ENCODE peak calls at places on chromosomes 2 and 18, in six cellular contexts. N is AG20443, B is SW480, S is neural progenitor cell, L is EL, V is GM12865. Q is an unnamed sample.

GRCh38 chr2:67782443-67782842 is 280.4 kb downstream of the C1D start:
- DNase-seq in N (peak), L (no peak), V (no peak), B (no peak), S (no peak), Q (no peak)

GRCh38 chr18:70260683-70261082 is 28.2 kb upstream of the SOCS6 start:
- DNase-seq in B (no peak), L (no peak), S (no peak), N (no peak), V (no peak), Q (no peak)

GRCh38 chr2:205754924-205755321 is 72.6 kb downstream of the NRP2 start:
- DNase-seq in N (peak), B (peak), V (no peak), S (peak), L (peak), Q (no peak)

GRCh38 chr2:239807568-239807967 is 217.6 kb downstream of the NDUFA10 start:
- DNase-seq in S (no peak), L (no peak), V (no peak), B (no peak), N (no peak), Q (no peak)

GRCh38 chr2:221425353-221425752 is 146.8 kb downstream of the EPHA4 start:
- DNase-seq in N (no peak), V (no peak), L (no peak), B (no peak), S (no peak), Q (no peak)

GRCh38 chr18:24089059-24089458 is 49.8 kb upstream of the CABYR start:
- DNase-seq in S (no peak), L (no peak), N (no peak), B (no peak), V (no peak), Q (no peak)

GRCh38 chr2:43937269-43937820 is 58.4 kb downstream of the LRPPRC start:
- DNase-seq in L (no peak), V (no peak), B (no peak), S (no peak), N (no peak), Q (no peak)

GRCh38 chr2:75146221-75146902 is 53.0 kb downstream of the TACR1 start:
- DNase-seq in S (peak), N (peak), L (peak), B (no peak), V (no peak), Q (no peak)

GRCh38 chr18:27860011-27860410 is 316.9 kb downstream of the CDH2 start:
- DNase-seq in L (peak), V (peak), B (no peak), S (no peak), N (no peak), Q (no peak)

GRCh38 chr2:75021672-75022071 is 63.2 kb downstream of the POLE4 start:
- DNase-seq in S (no peak), N (peak), V (no peak), L (peak), B (no peak), Q (no peak)

GRCh38 chr2:169819106-169819505 is 5.6 kb downstream of the METTL5 start:
- DNase-seq in N (no peak), V (no peak), L (no peak), S (peak), B (no peak), Q (no peak)

GRCh38 chr18:54147439-54147838 is 77.0 kb downstream of the MBD2 start:
- DNase-seq in B (no peak), S (no peak), L (no peak), N (no peak), V (peak), Q (peak)

GRCh38 chr2:30662268-30663131 is 144.7 kb downstream of the CAPN13 start:
- DNase-seq in L (no peak), N (peak), S (no peak), V (no peak), B (no peak), Q (no peak)

GRCh38 chr2:220531216-220531615 is 903.8 kb downstream of the SLC4A3 start:
- DNase-seq in V (no peak), S (no peak), N (no peak), B (no peak), L (no peak), Q (no peak)

GRCh38 chr18:26768388-26768787 is 97.1 kb downstream of the AQP4 start:
- DNase-seq in B (no peak), V (no peak), L (no peak), S (peak), N (no peak), Q (no peak)

Q was measured in GM10248.